ENCODE peak calls at places on chromosomes 6 and 20, in eight cellular contexts. G, O, D, I, J, Z, B and W are unnamed samples.

GRCh38 chr6:121522771-121523386 is 87.4 kb downstream of the GJA1 start:
- DNase-seq in G (no peak), O (no peak), D (no peak), I (no peak), J (no peak), Z (no peak), B (no peak), W (no peak)

GRCh38 chr6:12163149-12163548 is 127.0 kb upstream of the EDN1 start:
- DNase-seq in G (peak; percentile 56), O (no peak), D (no peak), I (no peak), J (no peak), Z (no peak), B (peak; percentile 10), W (peak; percentile 63)

GRCh38 chr20:3687655-3688054 is 5.8 kb upstream of the ADAM33 start:
- DNase-seq in G (no peak), O (no peak), D (peak; percentile 48), I (peak; percentile 17), J (peak; percentile 39), Z (peak; percentile 56), B (no peak), W (no peak)

GRCh38 chr6:152765331-152765730 is 14.7 kb downstream of the VIP start:
- DNase-seq in G (no peak), O (no peak), D (no peak), I (no peak), J (no peak), Z (no peak), B (no peak), W (no peak)

GRCh38 chr20:47350181-47350550 is 6.3 kb downstream of the ZMYND8 start:
- DNase-seq in G (no peak), O (no peak), D (no peak), I (no peak), J (no peak), Z (no peak), B (no peak), W (peak; percentile 62)

GRCh38 chr6:122783401-122783800 is 3.9 kb downstream of the FABP7 start:
- DNase-seq in G (no peak), O (no peak), D (no peak), I (no peak), J (no peak), Z (no peak), B (no peak), W (no peak)

GRCh38 chr6:150200428-150201105 is 57.7 kb downstream of the PPP1R14C start:
- DNase-seq in G (no peak), O (no peak), D (no peak), I (no peak), J (no peak), Z (peak; percentile 34), B (no peak), W (no peak)

GRCh38 chr20:43558412-43559146 is at the start of gene SGK2:
- DNase-seq in G (peak; percentile 81), O (peak; percentile 90), D (no peak), I (no peak), J (no peak), Z (no peak), B (no peak), W (no peak)

GRCh38 chr6:46914279-46914810 is 7.4 kb downstream of the ADGRF5 start:
- DNase-seq in G (no peak), O (no peak), D (peak; percentile 70), I (no peak), J (no peak), Z (no peak), B (no peak), W (no peak)

GRCh38 chr6:46921731-46922130 is at the start of gene ADGRF5:
- DNase-seq in G (no peak), O (no peak), D (no peak), I (peak; percentile 68), J (no peak), Z (no peak), B (no peak), W (no peak)

GRCh38 chr6:46921059-46921458 is 679 bp downstream of the ADGRF5 start:
- DNase-seq in G (no peak), O (no peak), D (no peak), I (no peak), J (no peak), Z (no peak), B (no peak), W (no peak)

GRCh38 chr6:46917002-46917401 is 4.7 kb downstream of the ADGRF5 start:
- DNase-seq in G (no peak), O (no peak), D (no peak), I (no peak), J (no peak), Z (no peak), B (no peak), W (no peak)

DNA sequence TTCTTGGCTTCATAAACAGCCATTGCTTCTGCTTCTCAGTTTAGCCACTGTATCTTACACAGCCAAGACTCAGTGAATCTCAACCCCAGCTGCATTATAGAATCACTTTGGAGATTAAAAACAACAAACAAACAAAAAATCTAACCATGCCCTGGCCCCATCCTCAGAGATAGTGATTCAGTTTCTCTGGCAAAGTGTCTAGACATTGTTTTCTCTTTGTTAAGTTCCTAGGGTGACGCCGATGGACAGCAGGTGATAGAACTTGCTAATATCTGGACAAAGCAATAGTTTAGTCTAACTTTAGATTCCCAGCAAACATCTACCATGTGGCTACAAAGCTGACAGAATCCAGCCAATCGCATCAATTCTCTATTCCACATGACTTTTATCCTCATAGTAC is 2.9 kb downstream of the ADGRF5 start:
- DNase-seq in G (no peak), O (no peak), D (no peak), I (no peak), J (no peak), Z (no peak), B (no peak), W (no peak)
- H3K4me1 ChIP-seq in G (no peaks in the 10 kb centered on the region), O (peaks cover 21% of the 10 kb centered on the region), D (peaks cover 13% of the 10 kb centered on the region), I (no peaks in the 10 kb centered on the region), J (no peaks in the 10 kb centered on the region), Z (no peaks in the 10 kb centered on the region), B (no peaks in the 10 kb centered on the region), W (no peaks in the 10 kb centered on the region)

DNA sequence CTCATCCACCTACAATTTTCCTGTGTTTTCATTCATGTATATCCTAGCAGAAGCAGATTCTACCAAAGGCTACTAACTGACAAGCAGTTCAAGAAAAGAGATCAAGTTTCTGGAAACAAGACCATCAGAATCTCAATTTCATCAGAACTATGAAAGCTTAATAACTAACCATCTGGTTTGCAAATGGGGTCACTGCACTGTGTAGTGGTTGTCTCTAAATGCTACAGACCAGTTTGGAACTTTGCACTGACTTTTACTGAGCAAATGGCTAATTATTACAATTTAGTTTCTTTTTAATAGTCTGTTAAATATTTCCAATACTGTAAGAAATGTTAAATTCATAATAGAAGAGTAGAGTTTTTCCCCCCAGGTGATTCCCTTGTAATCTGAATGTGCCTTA is 64.5 kb downstream of the REPS1 start:
- DNase-seq in G (no peak), O (no peak), D (no peak), I (no peak), J (no peak), Z (no peak), B (no peak), W (no peak)
- H3K27ac ChIP-seq in G (no peak overlapping the region), O (no peak overlapping the region), D (no peak overlapping the region), I (no peak overlapping the region), J (no peak overlapping the region), Z (no peak overlapping the region), B (no peak overlapping the region), W (no peak overlapping the region)

GRCh38 chr6:36682328-36683144 is 4.0 kb downstream of the CDKN1A start:
- DNase-seq in G (peak; percentile 93), O (peak; percentile 89), D (no peak), I (no peak), J (no peak), Z (peak; percentile 80), B (peak; percentile 28), W (peak; percentile 56)
- H3K4me1 ChIP-seq in G (peaks cover 20% of the 10 kb centered on the region), O (peaks cover 68% of the 10 kb centered on the region), D (peaks cover 12% of the 10 kb centered on the region), I (peaks cover 28% of the 10 kb centered on the region), J (peaks cover 48% of the 10 kb centered on the region), Z (peaks cover 28% of the 10 kb centered on the region), B (peaks cover 25% of the 10 kb centered on the region), W (peaks cover 19% of the 10 kb centered on the region)

GRCh38 chr6:67102743-67103142 is 1395.7 kb upstream of the EYS start:
- DNase-seq in G (no peak), O (no peak), D (no peak), I (no peak), J (no peak), Z (no peak), B (no peak), W (no peak)
- H3K27ac ChIP-seq in G (no peak overlapping the region), O (no peak overlapping the region), D (no peak overlapping the region), I (no peak overlapping the region), J (no peak overlapping the region), Z (no peak overlapping the region), B (no peak overlapping the region), W (no peak overlapping the region)